ENCODE peak calls at places on chromosomes 16 and 17, in ten cellular contexts. F, J, N, Y, O, V, T, I, C and K are unnamed samples.

GRCh38 chr16:71423865-71424264 is 18.0 kb downstream of the TLE7 start:
- DNase-seq in V (no peak), N (no peak), J (no peak), I (no peak), Y (no peak), T (no peak), O (no peak), F (no peak), C (no peak), K (no peak)

GRCh38 chr16:72932050-72932449 is 115.9 kb downstream of the ZFHX3 start:
- DNase-seq in F (no peak), N (no peak), Y (no peak), V (no peak), T (no peak), C (no peak), O (no peak), I (no peak), J (no peak), K (no peak)

GRCh38 chr17:48587276-48588073 is 2.6 kb downstream of the HOXB3 start:
- DNase-seq in C (no peak), N (no peak), V (peak), T (no peak), F (peak), I (no peak), O (no peak), J (no peak), Y (peak), K (no peak)

GRCh38 chr17:79533116-79533515 is 77.7 kb downstream of the RBFOX3 start:
- DNase-seq in Y (no peak), O (peak), T (no peak), J (no peak), N (no peak), I (no peak), C (no peak), F (no peak), V (no peak), K (no peak)

GRCh38 chr16:58515871-58516767 is 802 bp downstream of the SETD6 start:
- DNase-seq in V (no peak), T (peak), J (no peak), C (no peak), Y (no peak), I (no peak), N (no peak), O (peak), F (no peak), K (no peak)

GRCh38 chr17:78044280-78044835 is 84.2 kb downstream of the TMC6 start:
- DNase-seq in F (no peak), J (no peak), I (no peak), V (no peak), O (no peak), N (no peak), Y (no peak), T (no peak), C (no peak), K (peak)

GRCh38 chr16:25271421-25271820 is 13.8 kb upstream of the ZKSCAN2 start:
- DNase-seq in I (no peak), C (no peak), V (no peak), T (no peak), F (no peak), N (no peak), J (no peak), O (no peak), Y (no peak), K (no peak)

GRCh38 chr17:56505154-56505756 is 88.2 kb upstream of the NOG start:
- DNase-seq in Y (no peak), N (no peak), T (no peak), C (no peak), I (no peak), F (peak), J (no peak), O (no peak), V (no peak), K (no peak)

GRCh38 chr16:15748654-15749053 is 98.6 kb downstream of the NDE1 start:
- DNase-seq in Y (no peak), I (no peak), N (no peak), V (no peak), O (no peak), C (no peak), T (no peak), F (no peak), J (no peak), K (no peak)

GRCh38 chr17:81518113-81518784 is 5.7 kb upstream of the ACTG1 start:
- DNase-seq in Y (no peak), C (no peak), O (no peak), T (no peak), J (no peak), I (no peak), F (no peak), N (no peak), V (peak), K (no peak)

GRCh38 chr16:86498661-86499493 is 11.4 kb upstream of the FOXF1 start:
- DNase-seq in O (no peak), C (no peak), T (no peak), V (no peak), I (no peak), J (no peak), N (no peak), F (no peak), Y (no peak), K (no peak)